ENCODE peak calls at places on chromosomes 13 and 19, in four cellular contexts. S is pancreas, G is right lobe of liver, H is kidney. M is an unnamed sample.

GRCh38 chr13:97347255-97347653 is 86.7 kb upstream of the RAP2A start:
- DNase-seq in S (no peak), G (no peak), H (no peak), M (no peak)

GRCh38 chr13:94323746-94324408 is 155.6 kb downstream of the DCT start:
- DNase-seq in S (no peak), G (no peak), H (no peak), M (no peak)

GRCh38 chr19:44752123-44752815 is 3.8 kb downstream of the BCL3 start:
- DNase-seq in S (no peak), G (no peak), H (no peak), M (no peak)

GRCh38 chr19:49309087-49309486 is 15.9 kb downstream of the SLC6A16 start:
- DNase-seq in S (no peak), G (no peak), H (no peak), M (no peak)

GRCh38 chr13:101618440-101619187 is 166.1 kb downstream of the ITGBL1 start:
- DNase-seq in S (no peak), G (no peak), H (no peak), M (no peak)

GRCh38 chr19:10749435-10750384 is 31.8 kb downstream of the DNM2 start:
- DNase-seq in S (peak), G (no peak), H (peak), M (no peak)

GRCh38 chr13:20360835-20361412 is 128.8 kb upstream of the GJB6 start:
- DNase-seq in S (no peak), G (no peak), H (no peak), M (no peak)

GRCh38 chr19:39324242-39324842 is 3.7 kb upstream of the LRFN1 start:
- DNase-seq in S (no peak), G (no peak), H (no peak), M (no peak)

GRCh38 chr19:46746281-46746965 is at the start of gene STRN4:
- DNase-seq in S (no peak), G (no peak), H (peak), M (peak)

GRCh38 chr19:47650695-47651094 is 41.8 kb downstream of the BICRA start:
- DNase-seq in S (no peak), G (no peak), H (no peak), M (no peak)

GRCh38 chr19:38455031-38455430 is 21.5 kb downstream of the RYR1 start:
- DNase-seq in S (no peak), G (no peak), H (no peak), M (peak)

GRCh38 chr13:72820156-72820897 is 38.4 kb downstream of the PIBF1 start:
- DNase-seq in S (no peak), G (no peak), H (no peak), M (no peak)

GRCh38 chr13:80141114-80141849 is 199.6 kb downstream of the SPRY2 start:
- DNase-seq in S (no peak), G (no peak), H (no peak), M (peak)

GRCh38 chr19:1957562-1958248 is 16.7 kb downstream of the CSNK1G2 start:
- DNase-seq in S (no peak), G (no peak), H (peak), M (no peak)

GRCh38 chr13:50366488-50367174 is 351.4 kb downstream of the KCNRG start:
- DNase-seq in S (no peak), G (no peak), H (no peak), M (no peak)

GRCh38 chr19:29079331-29079730 is 133.6 kb downstream of the UQCRFS1 start:
- DNase-seq in S (no peak), G (no peak), H (no peak), M (no peak)

GRCh38 chr13:75264611-75265010 is 217.4 kb downstream of the TBC1D4 start:
- DNase-seq in S (no peak), G (no peak), H (no peak), M (no peak)

GRCh38 chr19:48393559-48394330 is at the start of gene GRIN2D:
- DNase-seq in S (no peak), G (no peak), H (no peak), M (peak)

GRCh38 chr19:4523306-4524110 is 5.2 kb upstream of the PLIN4 start:
- DNase-seq in S (no peak), G (peak), H (no peak), M (peak)

GRCh38 chr19:3179739-3180293 is 1.2 kb downstream of the S1PR4 start:
- DNase-seq in S (no peak), G (peak), H (peak), M (no peak)

GRCh38 chr13:36685912-36686311 is 12.1 kb downstream of the SERTM1 start:
- DNase-seq in S (no peak), G (no peak), H (no peak), M (peak)

GRCh38 chr19:41844601-41845000 is at the start of gene LYPD4:
- DNase-seq in S (no peak), G (no peak), H (no peak), M (no peak)

GRCh38 chr19:2722541-2723344 is 1.6 kb upstream of the DIRAS1 start:
- DNase-seq in S (peak), G (no peak), H (peak), M (peak)

GRCh38 chr19:44677019-44677809 is 5.9 kb downstream of the CEACAM19 start:
- DNase-seq in S (no peak), G (no peak), H (no peak), M (peak)

GRCh38 chr19:42370068-42370520 is 20.0 kb downstream of the CNFN start:
- DNase-seq in S (no peak), G (no peak), H (no peak), M (no peak)

GRCh38 chr19:44890366-44891015 is 563 bp upstream of the TOMM40 start:
- DNase-seq in S (peak), G (no peak), H (no peak), M (peak)

GRCh38 chr19:13234518-13234917 is 84.3 kb downstream of the IER2 start:
- DNase-seq in S (peak), G (peak), H (no peak), M (peak)

DNA sequence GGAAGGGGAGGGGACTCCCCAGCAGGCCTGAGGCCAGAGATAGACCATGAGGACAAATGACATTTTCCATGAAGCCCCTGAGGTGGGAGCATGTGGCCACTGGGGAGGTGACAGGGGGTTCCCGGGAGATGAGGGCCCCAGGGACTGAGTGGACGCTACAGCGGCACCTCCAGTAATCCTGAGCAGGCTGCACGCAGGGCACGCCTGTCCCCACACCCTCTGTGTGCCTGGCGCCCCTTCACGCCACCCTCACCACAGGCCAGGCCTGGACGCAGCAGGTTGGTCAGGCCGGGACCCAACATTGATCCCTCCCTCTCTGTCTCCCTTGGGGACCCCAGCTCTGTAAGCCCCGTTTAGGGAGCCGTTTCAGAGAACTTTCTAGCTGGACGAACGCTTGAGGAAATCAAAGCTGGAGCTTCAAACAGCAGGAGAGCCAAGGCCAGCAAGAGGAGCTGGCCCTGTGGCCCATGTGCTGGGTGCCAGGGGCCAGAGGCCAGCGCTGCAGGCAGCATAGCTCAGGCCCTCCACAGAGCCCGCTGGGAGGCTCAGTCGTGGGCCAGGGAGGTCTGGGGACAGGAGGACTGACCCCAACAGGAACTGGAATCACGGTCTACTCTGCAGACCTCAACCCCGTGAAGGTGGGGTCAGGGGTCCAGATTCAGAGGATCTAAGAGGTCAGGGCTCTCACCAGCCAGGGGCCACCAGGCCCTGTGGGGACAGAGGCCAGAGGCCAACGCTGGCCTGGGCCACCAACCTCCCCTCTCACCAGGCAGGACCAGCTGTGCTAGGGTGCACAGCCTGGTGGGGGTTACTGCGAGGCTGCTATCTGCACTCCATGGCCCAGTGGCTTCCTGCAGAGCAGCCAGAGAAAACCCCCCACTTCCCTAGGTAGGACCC is 14.6 kb downstream of the LSM4 start:
- DNase-seq in S (no peak), G (peak), H (no peak), M (no peak)
- H3K27ac ChIP-seq in S (no peak), G (peak), H (no peak), M (no peak)

GRCh38 chr19:18761531-18762110 is 29.5 kb downstream of the COMP start:
- DNase-seq in S (no peak), G (no peak), H (peak), M (no peak)
- H3K27ac ChIP-seq in S (peak), G (no peak), H (peak), M (no peak)

GRCh38 chr13:109762791-109763190 is 23.6 kb downstream of the IRS2 start:
- DNase-seq in S (no peak), G (no peak), H (no peak), M (no peak)
- H3K27ac ChIP-seq in S (no peak), G (no peak), H (no peak), M (no peak)

GRCh38 chr19:17303167-17303939 is at the start of gene ABHD8:
- DNase-seq in S (peak), G (peak), H (peak), M (peak)

GRCh38 chr19:17300992-17301585 is 2.1 kb downstream of the ABHD8 start:
- DNase-seq in S (no peak), G (no peak), H (no peak), M (no peak)

GRCh38 chr19:17303940-17304267 is 679 bp upstream of the ABHD8 start:
- DNase-seq in S (no peak), G (no peak), H (no peak), M (no peak)

GRCh38 chr19:17304386-17305047 is 1.2 kb upstream of the MRPL34 start:
- DNase-seq in S (no peak), G (no peak), H (no peak), M (no peak)

DNA sequence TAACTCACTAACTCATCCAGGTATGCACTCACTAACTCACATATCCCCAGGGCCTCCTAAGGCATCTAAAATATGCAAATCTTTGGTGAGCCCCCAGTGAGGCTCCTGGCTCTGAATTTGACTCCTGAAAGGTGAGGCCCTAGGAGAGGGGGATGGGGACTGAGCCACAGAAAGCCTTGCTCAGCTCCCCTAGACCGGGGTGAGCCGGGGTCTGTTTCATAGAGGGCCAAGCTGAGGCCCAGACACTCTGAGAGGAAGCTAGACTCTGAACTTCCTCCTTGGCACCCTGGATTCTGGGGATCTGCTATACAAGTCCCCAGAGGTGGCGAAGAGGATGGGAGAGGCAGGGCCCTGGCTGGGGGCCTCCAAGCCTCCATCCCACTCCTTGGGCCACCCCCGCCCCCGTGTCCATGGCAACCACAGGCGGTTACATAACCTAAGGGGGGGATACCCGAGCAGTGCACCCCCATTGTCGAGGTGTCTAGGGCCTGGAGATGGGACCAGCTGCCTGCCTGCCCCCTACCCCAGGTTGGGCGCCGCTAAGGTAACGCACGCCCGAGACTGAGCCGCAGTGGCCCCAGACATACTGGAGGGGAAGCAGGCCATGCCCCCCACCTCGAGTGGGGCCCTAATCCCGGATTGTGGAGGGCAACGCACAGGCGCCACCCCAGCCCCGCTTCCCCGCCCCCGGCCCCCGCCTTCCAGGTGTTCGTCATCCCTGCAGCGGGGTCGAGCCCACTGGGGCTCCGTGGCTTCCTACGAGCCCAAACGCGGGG is 646 bp downstream of the ABHD8 start:
- DNase-seq in S (peak), G (no peak), H (peak), M (no peak)
- H3K27ac ChIP-seq in S (peak), G (peak), H (peak), M (peak)

DNA sequence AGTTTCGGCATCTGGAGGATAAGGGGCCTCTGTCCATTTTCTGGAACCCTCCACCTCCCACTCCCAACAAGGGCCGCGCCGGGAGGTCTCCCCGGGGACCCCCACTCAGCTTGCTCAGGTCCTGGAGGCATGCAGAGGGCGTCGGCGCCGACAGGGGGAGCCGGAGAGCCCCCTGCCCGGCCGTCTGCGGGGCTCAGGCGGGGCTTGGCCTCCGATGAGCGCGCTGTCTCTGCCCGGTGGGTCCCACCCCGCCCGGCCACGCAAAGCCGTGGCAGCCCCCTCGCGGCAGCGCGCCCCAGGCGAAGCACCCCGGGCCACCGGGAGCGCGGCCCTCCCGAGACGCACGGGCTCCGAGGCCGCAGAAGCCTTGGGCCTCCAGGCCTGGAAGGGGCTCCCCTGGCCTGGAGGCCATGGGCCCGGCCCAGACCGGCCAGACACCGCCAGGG is 149.7 kb upstream of the ZNF536 start:
- DNase-seq in S (no peak), G (no peak), H (no peak), M (no peak)
- H3K27ac ChIP-seq in S (no peak), G (no peak), H (no peak), M (no peak)

GRCh38 chr19:18651738-18652137 is 14.9 kb downstream of the KLHL26 start:
- DNase-seq in S (no peak), G (no peak), H (peak), M (no peak)
- H3K27ac ChIP-seq in S (no peak), G (no peak), H (no peak), M (no peak)

DNA sequence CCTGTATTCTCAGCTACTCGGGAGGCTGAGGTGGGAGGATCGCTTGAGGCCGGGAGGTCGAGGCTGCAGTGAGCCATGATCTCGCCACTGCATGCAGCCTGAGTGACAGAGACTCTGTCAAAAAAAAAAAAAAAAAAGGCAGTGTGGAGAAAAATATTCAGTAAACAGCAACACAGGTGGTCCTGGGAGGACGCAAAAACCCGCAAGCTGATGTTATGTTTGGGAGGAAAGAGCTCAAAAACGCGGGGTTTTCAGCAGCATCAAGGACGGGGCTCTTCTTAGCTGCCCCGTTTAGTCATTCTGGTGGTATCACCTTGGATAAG is 599 bp upstream of the ZNF784 start:
- DNase-seq in S (no peak), G (no peak), H (no peak), M (no peak)
- H3K27ac ChIP-seq in S (peak), G (no peak), H (peak), M (peak)

GRCh38 chr13:43411741-43412140 is 375.0 kb downstream of the ENOX1 start:
- DNase-seq in S (no peak), G (no peak), H (peak), M (no peak)

GRCh38 chr13:43407023-43407581 is 379.7 kb downstream of the ENOX1 start:
- DNase-seq in S (no peak), G (no peak), H (no peak), M (no peak)

GRCh38 chr13:43414111-43414510 is 372.7 kb downstream of the ENOX1 start:
- DNase-seq in S (no peak), G (no peak), H (no peak), M (no peak)

GRCh38 chr13:43408274-43408673 is 378.5 kb downstream of the ENOX1 start:
- DNase-seq in S (no peak), G (no peak), H (no peak), M (no peak)

GRCh38 chr13:43411211-43411610 is 375.6 kb downstream of the ENOX1 start:
- DNase-seq in S (no peak), G (no peak), H (no peak), M (no peak)
- H3K27ac ChIP-seq in S (no peak), G (no peak), H (no peak), M (no peak)